ENCODE peak calls at places on chromosome 22, in eight cellular contexts. L, J, T, Z, F, E, X and P are unnamed samples.

GRCh38 chr22:41256898-41257260 is 16.1 kb upstream of the CHADL start:
- DNase-seq in L (no peak), J (no peak), T (no peak), Z (no peak), F (no peak), E (no peak), X (peak), P (no peak)

GRCh38 chr22:30325724-30326703 is 727 bp downstream of the TBC1D10A start:
- DNase-seq in L (no peak), J (no peak), T (no peak), Z (no peak), F (no peak), E (no peak), X (no peak), P (peak)

GRCh38 chr22:33883961-33884808 is 36.1 kb downstream of the LARGE1 start:
- DNase-seq in L (no peak), J (no peak), T (no peak), Z (no peak), F (no peak), E (peak), X (no peak), P (no peak)

GRCh38 chr22:24137595-24137994 is 43.7 kb upstream of the SUSD2 start:
- DNase-seq in L (no peak), J (no peak), T (no peak), Z (no peak), F (no peak), E (no peak), X (peak), P (no peak)

GRCh38 chr22:20787746-20788626 is 14.1 kb downstream of the SERPIND1 start:
- DNase-seq in L (no peak), J (no peak), T (no peak), Z (no peak), F (no peak), E (no peak), X (no peak), P (no peak)

GRCh38 chr22:45242778-45243191 is 2.1 kb upstream of the KIAA0930 start:
- DNase-seq in L (peak), J (no peak), T (peak), Z (no peak), F (no peak), E (no peak), X (peak), P (no peak)

GRCh38 chr22:40247976-40248375 is 70.3 kb downstream of the TNRC6B start:
- DNase-seq in L (no peak), J (no peak), T (no peak), Z (peak), F (no peak), E (no peak), X (no peak), P (no peak)

GRCh38 chr22:38706101-38706884 is 549 bp downstream of the GTPBP1 start:
- DNase-seq in L (peak), J (no peak), T (no peak), Z (peak), F (peak), E (peak), X (peak), P (peak)

GRCh38 chr22:49213731-49214352 is 613.8 kb downstream of the BRD1 start:
- DNase-seq in L (peak), J (no peak), T (no peak), Z (no peak), F (peak), E (no peak), X (no peak), P (no peak)

GRCh38 chr22:41826001-41826400 is 6.9 kb upstream of the SREBF2 start:
- DNase-seq in L (no peak), J (no peak), T (no peak), Z (no peak), F (no peak), E (no peak), X (no peak), P (no peak)

GRCh38 chr22:49406879-49407587 is 420.6 kb downstream of the BRD1 start:
- DNase-seq in L (no peak), J (no peak), T (no peak), Z (no peak), F (peak), E (no peak), X (no peak), P (no peak)

GRCh38 chr22:21984793-21985192 is 2.2 kb upstream of the TOP3B start:
- DNase-seq in L (no peak), J (no peak), T (no peak), Z (no peak), F (no peak), E (no peak), X (peak), P (no peak)

GRCh38 chr22:27727673-27728451 is 73.7 kb downstream of the MN1 start:
- DNase-seq in L (no peak), J (no peak), T (no peak), Z (no peak), F (no peak), E (no peak), X (no peak), P (no peak)